ENCODE peak calls at places on chromosomes 11 and 22, in nine cellular contexts. One of them, this sample, is unnamed. For H3K4me1 and H3K27me3, the result is how much of the 10 kb centered on the place peaks cover.

GRCh38 chr22:38840129-38840528 is 3.7 kb downstream of the NPTXR start:
- DNase-seq in psoas muscle: no peak
- DNase-seq in mesenchymal stem cell: no peak
- DNase-seq in upper lobe of left lung: no peak
- DNase-seq in MM.1S: no peak
- DNase-seq in esophagus squamous epithelium: no peak
- DNase-seq in uterus: no peak
- DNase-seq in transverse colon: no peak
- DNase-seq in GM23248: no peak
- DNase-seq in this sample: no peak

GRCh38 chr11:112292785-112293407 is 32.2 kb upstream of the PLET1 start:
- DNase-seq in psoas muscle: peak
- DNase-seq in mesenchymal stem cell: peak
- DNase-seq in upper lobe of left lung: no peak
- DNase-seq in MM.1S: no peak
- DNase-seq in esophagus squamous epithelium: no peak
- DNase-seq in uterus: no peak
- DNase-seq in transverse colon: no peak
- DNase-seq in GM23248: peak
- DNase-seq in this sample: no peak

GRCh38 chr11:79040348-79040747 is 400.5 kb downstream of the TENM4 start:
- DNase-seq in psoas muscle: no peak
- DNase-seq in mesenchymal stem cell: peak
- DNase-seq in upper lobe of left lung: no peak
- DNase-seq in MM.1S: no peak
- DNase-seq in esophagus squamous epithelium: no peak
- DNase-seq in uterus: no peak
- DNase-seq in transverse colon: no peak
- DNase-seq in GM23248: peak
- DNase-seq in this sample: no peak

GRCh38 chr11:112697371-112697770 is 263.8 kb upstream of the NCAM1 start:
- DNase-seq in psoas muscle: no peak
- DNase-seq in mesenchymal stem cell: no peak
- DNase-seq in upper lobe of left lung: no peak
- DNase-seq in MM.1S: no peak
- DNase-seq in esophagus squamous epithelium: no peak
- DNase-seq in uterus: no peak
- DNase-seq in transverse colon: no peak
- DNase-seq in GM23248: no peak
- DNase-seq in this sample: no peak

GRCh38 chr11:118928108-118928869 is 2.6 kb upstream of the BCL9L start:
- DNase-seq in psoas muscle: peak
- DNase-seq in mesenchymal stem cell: peak
- DNase-seq in upper lobe of left lung: peak
- DNase-seq in MM.1S: peak
- DNase-seq in esophagus squamous epithelium: peak
- DNase-seq in uterus: peak
- DNase-seq in transverse colon: peak
- DNase-seq in GM23248: peak
- DNase-seq in this sample: peak

GRCh38 chr11:63769044-63769718 is 606 bp upstream of the ZFTA start:
- DNase-seq in psoas muscle: peak
- DNase-seq in mesenchymal stem cell: peak
- DNase-seq in upper lobe of left lung: peak
- DNase-seq in MM.1S: peak
- DNase-seq in esophagus squamous epithelium: no peak
- DNase-seq in uterus: peak
- DNase-seq in transverse colon: peak
- DNase-seq in GM23248: peak
- DNase-seq in this sample: peak

GRCh38 chr11:30585067-30585891 is 874 bp downstream of the MPPED2 start:
- DNase-seq in psoas muscle: peak
- DNase-seq in mesenchymal stem cell: no peak
- DNase-seq in upper lobe of left lung: peak
- DNase-seq in MM.1S: peak
- DNase-seq in esophagus squamous epithelium: no peak
- DNase-seq in uterus: peak
- DNase-seq in transverse colon: no peak
- DNase-seq in GM23248: peak
- DNase-seq in this sample: no peak

GRCh38 chr22:23591203-23591791 is 11.2 kb upstream of the IGLL1 start:
- DNase-seq in psoas muscle: no peak
- DNase-seq in mesenchymal stem cell: peak
- DNase-seq in upper lobe of left lung: no peak
- DNase-seq in MM.1S: peak
- DNase-seq in esophagus squamous epithelium: no peak
- DNase-seq in uterus: no peak
- DNase-seq in transverse colon: peak
- DNase-seq in GM23248: peak
- DNase-seq in this sample: peak

GRCh38 chr11:119192111-119192510 is 6.8 kb downstream of the NHERF4 start:
- DNase-seq in psoas muscle: no peak
- DNase-seq in mesenchymal stem cell: no peak
- DNase-seq in upper lobe of left lung: no peak
- DNase-seq in MM.1S: no peak
- DNase-seq in esophagus squamous epithelium: no peak
- DNase-seq in uterus: no peak
- DNase-seq in transverse colon: no peak
- DNase-seq in GM23248: peak
- DNase-seq in this sample: no peak

GRCh38 chr11:28269621-28270020 is 161.4 kb downstream of the METTL15 start:
- DNase-seq in psoas muscle: no peak
- DNase-seq in mesenchymal stem cell: no peak
- DNase-seq in upper lobe of left lung: no peak
- DNase-seq in MM.1S: no peak
- DNase-seq in esophagus squamous epithelium: no peak
- DNase-seq in uterus: no peak
- DNase-seq in transverse colon: no peak
- DNase-seq in GM23248: no peak
- DNase-seq in this sample: no peak

DNA sequence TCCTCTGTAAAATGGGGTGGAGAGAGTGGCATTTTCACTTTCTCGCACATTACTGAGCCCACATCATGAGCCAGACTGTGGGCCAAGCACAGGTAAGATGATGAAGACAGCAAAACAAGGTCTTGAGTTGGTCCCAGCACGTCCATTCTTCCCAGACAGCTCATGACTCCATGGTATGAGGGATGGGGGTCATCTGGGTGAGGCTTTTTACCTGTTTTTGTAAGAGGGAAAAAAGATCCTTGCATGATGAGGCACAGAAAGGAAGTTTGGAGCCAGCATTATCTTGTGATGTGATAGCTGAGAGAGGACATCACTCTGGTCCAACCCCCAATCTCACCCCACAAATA is 12.8 kb downstream of the LRRC32 start:
- DNase-seq in psoas muscle: no peak
- DNase-seq in mesenchymal stem cell: no peak
- DNase-seq in upper lobe of left lung: no peak
- DNase-seq in MM.1S: no peak
- DNase-seq in esophagus squamous epithelium: no peak
- DNase-seq in uterus: no peak
- DNase-seq in transverse colon: no peak
- DNase-seq in GM23248: no peak
- DNase-seq in this sample: no peak
- H3K4me1 ChIP-seq in psoas muscle: under half
- H3K4me1 ChIP-seq in mesenchymal stem cell: under half
- H3K4me1 ChIP-seq in upper lobe of left lung: under half
- H3K4me1 ChIP-seq in MM.1S: under half
- H3K4me1 ChIP-seq in esophagus squamous epithelium: under half
- H3K4me1 ChIP-seq in uterus: under half
- H3K4me1 ChIP-seq in transverse colon: under half
- H3K4me1 ChIP-seq in GM23248: under half
- H3K4me1 ChIP-seq in this sample: under half

GRCh38 chr11:75767228-75767572 is 1.4 kb upstream of the DGAT2 start:
- DNase-seq in psoas muscle: no peak
- DNase-seq in mesenchymal stem cell: no peak
- DNase-seq in upper lobe of left lung: no peak
- DNase-seq in MM.1S: no peak
- DNase-seq in esophagus squamous epithelium: no peak
- DNase-seq in uterus: no peak
- DNase-seq in transverse colon: no peak
- DNase-seq in GM23248: no peak
- DNase-seq in this sample: no peak
- H3K27me3 ChIP-seq in psoas muscle: under half
- H3K27me3 ChIP-seq in mesenchymal stem cell: half or more
- H3K27me3 ChIP-seq in upper lobe of left lung: under half
- H3K27me3 ChIP-seq in MM.1S: under half
- H3K27me3 ChIP-seq in esophagus squamous epithelium: under half
- H3K27me3 ChIP-seq in uterus: under half
- H3K27me3 ChIP-seq in transverse colon: under half
- H3K27me3 ChIP-seq in GM23248: under half
- H3K27me3 ChIP-seq in this sample: under half

GRCh38 chr11:19229671-19230070 is 11.1 kb downstream of the E2F8 start:
- DNase-seq in psoas muscle: no peak
- DNase-seq in mesenchymal stem cell: no peak
- DNase-seq in upper lobe of left lung: no peak
- DNase-seq in MM.1S: no peak
- DNase-seq in esophagus squamous epithelium: no peak
- DNase-seq in uterus: no peak
- DNase-seq in transverse colon: no peak
- DNase-seq in GM23248: no peak
- DNase-seq in this sample: no peak
- H3K4me3 ChIP-seq in psoas muscle: no peak
- H3K4me3 ChIP-seq in mesenchymal stem cell: no peak
- H3K4me3 ChIP-seq in upper lobe of left lung: no peak
- H3K4me3 ChIP-seq in MM.1S: no peak
- H3K4me3 ChIP-seq in esophagus squamous epithelium: no peak
- H3K4me3 ChIP-seq in uterus: no peak
- H3K4me3 ChIP-seq in transverse colon: no peak
- H3K4me3 ChIP-seq in GM23248: no peak
- H3K4me3 ChIP-seq in this sample: no peak

DNA sequence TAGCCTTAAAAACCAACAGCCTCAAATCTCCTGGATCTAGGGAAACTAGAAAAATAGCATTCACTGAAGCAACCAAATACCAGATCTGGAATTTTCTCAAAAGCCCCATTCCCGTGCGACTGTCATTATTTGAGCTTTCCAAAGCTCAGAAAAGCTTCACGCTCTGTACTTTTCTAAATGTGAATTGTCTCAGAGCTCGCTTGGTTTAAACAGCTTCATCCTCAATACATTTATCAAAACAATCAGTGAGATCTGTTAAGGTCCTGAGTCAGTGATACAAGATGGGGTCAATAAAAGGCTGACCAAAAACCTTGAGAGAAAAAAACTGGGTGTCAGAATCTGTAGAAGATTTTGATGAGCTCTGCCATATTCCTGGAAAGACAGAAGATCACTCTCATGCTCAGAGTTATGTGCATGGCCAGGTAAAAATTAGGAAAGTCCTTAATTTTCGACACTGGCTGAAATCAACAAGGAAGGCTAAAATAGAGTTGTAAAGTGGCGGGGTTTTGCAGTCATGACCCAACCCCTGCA is 60.2 kb upstream of the VPREB1 start:
- DNase-seq in psoas muscle: no peak
- DNase-seq in mesenchymal stem cell: no peak
- DNase-seq in upper lobe of left lung: no peak
- DNase-seq in MM.1S: no peak
- DNase-seq in esophagus squamous epithelium: no peak
- DNase-seq in uterus: no peak
- DNase-seq in transverse colon: no peak
- DNase-seq in GM23248: no peak
- DNase-seq in this sample: no peak
- H3K4me1 ChIP-seq in psoas muscle: under half
- H3K4me1 ChIP-seq in mesenchymal stem cell: under half
- H3K4me1 ChIP-seq in upper lobe of left lung: under half
- H3K4me1 ChIP-seq in MM.1S: under half
- H3K4me1 ChIP-seq in esophagus squamous epithelium: under half
- H3K4me1 ChIP-seq in uterus: under half
- H3K4me1 ChIP-seq in transverse colon: under half
- H3K4me1 ChIP-seq in GM23248: under half
- H3K4me1 ChIP-seq in this sample: under half

GRCh38 chr11:128450882-128451647 is 136.3 kb downstream of the ETS1 start:
- DNase-seq in psoas muscle: no peak
- DNase-seq in mesenchymal stem cell: no peak
- DNase-seq in upper lobe of left lung: peak
- DNase-seq in MM.1S: no peak
- DNase-seq in esophagus squamous epithelium: no peak
- DNase-seq in uterus: no peak
- DNase-seq in transverse colon: no peak
- DNase-seq in GM23248: no peak
- DNase-seq in this sample: no peak
- H3K27me3 ChIP-seq in psoas muscle: under half
- H3K27me3 ChIP-seq in mesenchymal stem cell: under half
- H3K27me3 ChIP-seq in upper lobe of left lung: under half
- H3K27me3 ChIP-seq in MM.1S: under half
- H3K27me3 ChIP-seq in esophagus squamous epithelium: under half
- H3K27me3 ChIP-seq in uterus: under half
- H3K27me3 ChIP-seq in transverse colon: under half
- H3K27me3 ChIP-seq in GM23248: under half
- H3K27me3 ChIP-seq in this sample: under half

GRCh38 chr11:8207080-8208000 is 38.5 kb upstream of the RIC3 start:
- DNase-seq in psoas muscle: no peak
- DNase-seq in mesenchymal stem cell: no peak
- DNase-seq in upper lobe of left lung: no peak
- DNase-seq in MM.1S: no peak
- DNase-seq in esophagus squamous epithelium: no peak
- DNase-seq in uterus: no peak
- DNase-seq in transverse colon: no peak
- DNase-seq in GM23248: peak
- DNase-seq in this sample: no peak
- H3K4me3 ChIP-seq in psoas muscle: no peak
- H3K4me3 ChIP-seq in mesenchymal stem cell: no peak
- H3K4me3 ChIP-seq in upper lobe of left lung: no peak
- H3K4me3 ChIP-seq in MM.1S: no peak
- H3K4me3 ChIP-seq in esophagus squamous epithelium: no peak
- H3K4me3 ChIP-seq in uterus: no peak
- H3K4me3 ChIP-seq in transverse colon: no peak
- H3K4me3 ChIP-seq in GM23248: no peak
- H3K4me3 ChIP-seq in this sample: no peak